ENCODE peak calls at places on chromosomes 11 and 22, in seven cellular contexts. L, D, A, E, B, H and U are unnamed samples.

GRCh38 chr11:65542738-65543390 is 15.3 kb downstream of the LTBP3 start:
- DNase-seq in L (no peak), D (no peak), A (no peak), E (no peak), B (no peak), H (no peak), U (no peak)

GRCh38 chr11:75475767-75476650 is 43.0 kb upstream of the KLHL35 start:
- DNase-seq in L (peak; percentile 81), D (no peak), A (no peak), E (peak; percentile 29), B (peak; percentile 60), H (no peak), U (no peak)

GRCh38 chr22:20396639-20397038 is 2.7 kb downstream of the ZNF74 start:
- DNase-seq in L (peak; percentile 22), D (no peak), A (no peak), E (peak; percentile 50), B (no peak), H (no peak), U (peak; percentile 68)

GRCh38 chr11:118679483-118679882 is at the start of gene TREH:
- DNase-seq in L (no peak), D (no peak), A (no peak), E (no peak), B (no peak), H (no peak), U (no peak)

GRCh38 chr22:20089977-20090729 is 10.1 kb downstream of the DGCR8 start:
- DNase-seq in L (no peak), D (no peak), A (no peak), E (peak; percentile 77), B (no peak), H (no peak), U (peak; percentile 71)

GRCh38 chr11:12741671-12742216 is 67.5 kb downstream of the TEAD1 start:
- DNase-seq in L (no peak), D (no peak), A (no peak), E (no peak), B (no peak), H (no peak), U (no peak)

GRCh38 chr22:38249803-38250641 is 22.8 kb downstream of the TMEM184B start:
- DNase-seq in L (no peak), D (no peak), A (no peak), E (no peak), B (no peak), H (no peak), U (no peak)

GRCh38 chr22:35627267-35628041 is 10.3 kb upstream of the MB start:
- DNase-seq in L (peak; percentile 96), D (peak; percentile 86), A (peak; percentile 33), E (peak; percentile 82), B (peak; percentile 68), H (peak; percentile 59), U (peak; percentile 92)

GRCh38 chr11:28606930-28607329 is 498.7 kb downstream of the METTL15 start:
- DNase-seq in L (peak; percentile 53), D (no peak), A (no peak), E (peak; percentile 44), B (no peak), H (no peak), U (no peak)

GRCh38 chr22:20656902-20657836 is 116.7 kb upstream of the SERPIND1 start:
- DNase-seq in L (no peak), D (no peak), A (no peak), E (no peak), B (no peak), H (no peak), U (no peak)

GRCh38 chr11:28009383-28009782 is 98.6 kb downstream of the KIF18A start:
- DNase-seq in L (peak; percentile 81), D (no peak), A (no peak), E (peak; percentile 49), B (no peak), H (no peak), U (peak; percentile 68)

GRCh38 chr11:7571640-7572000 is 57.8 kb downstream of the PPFIBP2 start:
- DNase-seq in L (peak; percentile 78), D (peak; percentile 76), A (no peak), E (peak; percentile 79), B (peak; percentile 37), H (no peak), U (peak; percentile 52)

GRCh38 chr11:99370557-99371200 is 349.9 kb downstream of the CNTN5 start:
- DNase-seq in L (peak; percentile 85), D (no peak), A (no peak), E (peak; percentile 6), B (no peak), H (no peak), U (peak; percentile 16)

GRCh38 chr22:50739279-50739691 is 1.3 kb downstream of the ACR start:
- DNase-seq in L (no peak), D (no peak), A (no peak), E (no peak), B (no peak), H (no peak), U (no peak)

GRCh38 chr11:105046898-105047579 is 1.9 kb upstream of the CARD16 start:
- DNase-seq in L (peak; percentile 87), D (no peak), A (no peak), E (peak; percentile 96), B (no peak), H (no peak), U (peak; percentile 99)

GRCh38 chr11:10809373-10810199 is 860 bp upstream of the EIF4G2 start:
- DNase-seq in L (peak; percentile 85), D (no peak), A (no peak), E (peak; percentile 76), B (peak; percentile 51), H (no peak), U (peak; percentile 67)

GRCh38 chr22:44664149-44664548 is 37.9 kb upstream of the PRR5 start:
- DNase-seq in L (peak; percentile 79), D (no peak), A (peak; percentile 42), E (no peak), B (peak; percentile 79), H (peak; percentile 33), U (no peak)

GRCh38 chr22:30201970-30202369 is 44.6 kb downstream of the LIF start:
- DNase-seq in L (peak; percentile 85), D (no peak), A (no peak), E (no peak), B (no peak), H (no peak), U (peak; percentile 53)

GRCh38 chr11:45593992-45594391 is 71.4 kb downstream of the CHST1 start:
- DNase-seq in L (no peak), D (no peak), A (no peak), E (no peak), B (no peak), H (no peak), U (no peak)

GRCh38 chr11:78510025-78510596 is 64.6 kb downstream of the NARS2 start:
- DNase-seq in L (no peak), D (no peak), A (no peak), E (no peak), B (no peak), H (no peak), U (no peak)

GRCh38 chr11:75516886-75517285 is 8.9 kb downstream of the GDPD5 start:
- DNase-seq in L (no peak), D (no peak), A (no peak), E (no peak), B (no peak), H (no peak), U (no peak)

GRCh38 chr11:1292644-1293618 is 16.5 kb downstream of the TOLLIP start:
- DNase-seq in L (no peak), D (peak; percentile 42), A (no peak), E (no peak), B (no peak), H (no peak), U (no peak)

GRCh38 chr22:44661070-44661469 is 40.9 kb upstream of the PRR5 start:
- DNase-seq in L (no peak), D (no peak), A (no peak), E (no peak), B (no peak), H (no peak), U (no peak)

GRCh38 chr11:109857637-109858036 is 235.6 kb upstream of the ZC3H12C start:
- DNase-seq in L (no peak), D (no peak), A (no peak), E (no peak), B (no peak), H (no peak), U (no peak)

GRCh38 chr11:97739892-97740782 is 1280.6 kb upstream of the CNTN5 start:
- DNase-seq in L (peak; percentile 94), D (no peak), A (no peak), E (no peak), B (no peak), H (no peak), U (no peak)

GRCh38 chr22:42292726-42293520 is 22.5 kb upstream of the TCF20 start:
- DNase-seq in L (no peak), D (no peak), A (no peak), E (no peak), B (no peak), H (no peak), U (no peak)

GRCh38 chr11:118785362-118785761 is 5.6 kb downstream of the DDX6 start:
- DNase-seq in L (peak; percentile 33), D (no peak), A (no peak), E (no peak), B (no peak), H (no peak), U (no peak)

GRCh38 chr11:35163707-35164496 is 24.9 kb downstream of the CD44 start:
- DNase-seq in L (no peak), D (no peak), A (no peak), E (no peak), B (peak; percentile 32), H (no peak), U (no peak)

GRCh38 chr11:117901601-117902000 is 25.1 kb upstream of the FXYD6 start:
- DNase-seq in L (no peak), D (peak; percentile 33), A (no peak), E (no peak), B (no peak), H (no peak), U (no peak)

GRCh38 chr11:61671527-61671926 is 8.7 kb upstream of the DAGLA start:
- DNase-seq in L (no peak), D (no peak), A (no peak), E (no peak), B (peak; percentile 81), H (no peak), U (no peak)

GRCh38 chr11:62456630-62457029 is 37.8 kb downstream of the SCGB1A1 start:
- DNase-seq in L (no peak), D (no peak), A (no peak), E (no peak), B (no peak), H (no peak), U (no peak)

GRCh38 chr11:36149538-36150242 is 139.5 kb downstream of the COMMD9 start:
- DNase-seq in L (peak; percentile 97), D (no peak), A (peak; percentile 28), E (peak; percentile 98), B (peak; percentile 82), H (no peak), U (peak; percentile 89)

GRCh38 chr11:23127706-23128105 is 267.4 kb upstream of the CCDC179 start:
- DNase-seq in L (no peak), D (no peak), A (no peak), E (no peak), B (no peak), H (no peak), U (no peak)

GRCh38 chr22:26610072-26610958 is 7.5 kb downstream of the CRYBB1 start:
- DNase-seq in L (peak; percentile 91), D (no peak), A (peak; percentile 76), E (peak; percentile 96), B (no peak), H (peak; percentile 24), U (peak; percentile 82)

GRCh38 chr22:46002757-46003270 is 25.9 kb upstream of the WNT7B start:
- DNase-seq in L (no peak), D (no peak), A (no peak), E (peak; percentile 88), B (no peak), H (no peak), U (peak; percentile 61)

GRCh38 chr11:119258180-119258579 is 52.0 kb downstream of the CBL start:
- DNase-seq in L (no peak), D (no peak), A (no peak), E (no peak), B (peak; percentile 13), H (peak; percentile 22), U (no peak)

GRCh38 chr11:61023086-61024035 is 51.9 kb downstream of the CD6 start:
- DNase-seq in L (no peak), D (no peak), A (no peak), E (no peak), B (no peak), H (peak; percentile 71), U (no peak)

GRCh38 chr11:74487875-74488274 is 5.6 kb downstream of the LIPT2 start:
- DNase-seq in L (no peak), D (no peak), A (no peak), E (no peak), B (peak; percentile 6), H (no peak), U (no peak)